ENCODE peak calls at places on chromosomes 6 and 20, in nine cellular contexts. One of them, this sample, is unnamed.

GRCh38 chr6:78746457-78746856 is 120.9 kb upstream of the IRAK1BP1 start:
- DNase-seq in HL-60: no peak
- DNase-seq in fibroblast of lung: peak; percentile 75
- DNase-seq in left ventricle myocardium inferior: no peak
- DNase-seq in WERI-Rb-1: no peak
- DNase-seq in heart left ventricle: no peak
- DNase-seq in mucosa of descending colon: no peak
- DNase-seq in fibroblast of the aortic adventitia: peak; percentile 86
- DNase-seq in brain microvascular endothelial cell: no peak
- DNase-seq in this sample: no peak

GRCh38 chr20:38601216-38602184 is at the start of gene ARHGAP40:
- DNase-seq in HL-60: no peak
- DNase-seq in fibroblast of lung: peak; percentile 53
- DNase-seq in left ventricle myocardium inferior: no peak
- DNase-seq in WERI-Rb-1: peak; percentile 29
- DNase-seq in heart left ventricle: no peak
- DNase-seq in mucosa of descending colon: no peak
- DNase-seq in fibroblast of the aortic adventitia: no peak
- DNase-seq in brain microvascular endothelial cell: no peak
- DNase-seq in this sample: no peak

GRCh38 chr20:39885975-39886649 is 802.9 kb downstream of the MAFB start:
- DNase-seq in HL-60: peak; percentile 6
- DNase-seq in fibroblast of lung: peak; percentile 90
- DNase-seq in left ventricle myocardium inferior: peak; percentile 70
- DNase-seq in WERI-Rb-1: peak; percentile 25
- DNase-seq in heart left ventricle: peak; percentile 54
- DNase-seq in mucosa of descending colon: peak; percentile 41
- DNase-seq in fibroblast of the aortic adventitia: peak; percentile 73
- DNase-seq in brain microvascular endothelial cell: peak; percentile 91
- DNase-seq in this sample: peak; percentile 54

GRCh38 chr20:32823078-32823477 is 3.3 kb downstream of the MAPRE1 start:
- DNase-seq in HL-60: peak; percentile 59
- DNase-seq in fibroblast of lung: peak; percentile 83
- DNase-seq in left ventricle myocardium inferior: no peak
- DNase-seq in WERI-Rb-1: peak; percentile 66
- DNase-seq in heart left ventricle: no peak
- DNase-seq in mucosa of descending colon: no peak
- DNase-seq in fibroblast of the aortic adventitia: peak; percentile 77
- DNase-seq in brain microvascular endothelial cell: peak; percentile 68
- DNase-seq in this sample: no peak

GRCh38 chr20:63750807-63751470 is 11.4 kb downstream of the SLC2A4RG start:
- DNase-seq in HL-60: no peak
- DNase-seq in fibroblast of lung: no peak
- DNase-seq in left ventricle myocardium inferior: no peak
- DNase-seq in WERI-Rb-1: no peak
- DNase-seq in heart left ventricle: peak; percentile 18
- DNase-seq in mucosa of descending colon: no peak
- DNase-seq in fibroblast of the aortic adventitia: no peak
- DNase-seq in brain microvascular endothelial cell: no peak
- DNase-seq in this sample: no peak

GRCh38 chr20:36339646-36340592 is 33.8 kb downstream of the DLGAP4 start:
- DNase-seq in HL-60: no peak
- DNase-seq in fibroblast of lung: no peak
- DNase-seq in left ventricle myocardium inferior: no peak
- DNase-seq in WERI-Rb-1: no peak
- DNase-seq in heart left ventricle: no peak
- DNase-seq in mucosa of descending colon: no peak
- DNase-seq in fibroblast of the aortic adventitia: no peak
- DNase-seq in brain microvascular endothelial cell: no peak
- DNase-seq in this sample: no peak

GRCh38 chr6:137086031-137086430 is 41.3 kb upstream of the IL20RA start:
- DNase-seq in HL-60: no peak
- DNase-seq in fibroblast of lung: no peak
- DNase-seq in left ventricle myocardium inferior: no peak
- DNase-seq in WERI-Rb-1: no peak
- DNase-seq in heart left ventricle: no peak
- DNase-seq in mucosa of descending colon: no peak
- DNase-seq in fibroblast of the aortic adventitia: no peak
- DNase-seq in brain microvascular endothelial cell: no peak
- DNase-seq in this sample: no peak

GRCh38 chr20:57698191-57698866 is 11.5 kb downstream of the PMEPA1 start:
- DNase-seq in HL-60: no peak
- DNase-seq in fibroblast of lung: peak; percentile 100
- DNase-seq in left ventricle myocardium inferior: no peak
- DNase-seq in WERI-Rb-1: no peak
- DNase-seq in heart left ventricle: no peak
- DNase-seq in mucosa of descending colon: peak; percentile 62
- DNase-seq in fibroblast of the aortic adventitia: peak; percentile 95
- DNase-seq in brain microvascular endothelial cell: peak; percentile 98
- DNase-seq in this sample: peak; percentile 81

GRCh38 chr6:30411515-30412207 is 66.7 kb downstream of the RPP21 start:
- DNase-seq in HL-60: peak; percentile 4
- DNase-seq in fibroblast of lung: peak; percentile 30
- DNase-seq in left ventricle myocardium inferior: peak; percentile 38
- DNase-seq in WERI-Rb-1: peak; percentile 92
- DNase-seq in heart left ventricle: peak; percentile 38
- DNase-seq in mucosa of descending colon: peak; percentile 70
- DNase-seq in fibroblast of the aortic adventitia: peak; percentile 39
- DNase-seq in brain microvascular endothelial cell: peak; percentile 38
- DNase-seq in this sample: peak; percentile 43

GRCh38 chr6:150336299-150336698 is 32.5 kb upstream of the IYD start:
- DNase-seq in HL-60: no peak
- DNase-seq in fibroblast of lung: peak; percentile 91
- DNase-seq in left ventricle myocardium inferior: no peak
- DNase-seq in WERI-Rb-1: no peak
- DNase-seq in heart left ventricle: no peak
- DNase-seq in mucosa of descending colon: no peak
- DNase-seq in fibroblast of the aortic adventitia: peak; percentile 37
- DNase-seq in brain microvascular endothelial cell: peak; percentile 17
- DNase-seq in this sample: peak; percentile 30

DNA sequence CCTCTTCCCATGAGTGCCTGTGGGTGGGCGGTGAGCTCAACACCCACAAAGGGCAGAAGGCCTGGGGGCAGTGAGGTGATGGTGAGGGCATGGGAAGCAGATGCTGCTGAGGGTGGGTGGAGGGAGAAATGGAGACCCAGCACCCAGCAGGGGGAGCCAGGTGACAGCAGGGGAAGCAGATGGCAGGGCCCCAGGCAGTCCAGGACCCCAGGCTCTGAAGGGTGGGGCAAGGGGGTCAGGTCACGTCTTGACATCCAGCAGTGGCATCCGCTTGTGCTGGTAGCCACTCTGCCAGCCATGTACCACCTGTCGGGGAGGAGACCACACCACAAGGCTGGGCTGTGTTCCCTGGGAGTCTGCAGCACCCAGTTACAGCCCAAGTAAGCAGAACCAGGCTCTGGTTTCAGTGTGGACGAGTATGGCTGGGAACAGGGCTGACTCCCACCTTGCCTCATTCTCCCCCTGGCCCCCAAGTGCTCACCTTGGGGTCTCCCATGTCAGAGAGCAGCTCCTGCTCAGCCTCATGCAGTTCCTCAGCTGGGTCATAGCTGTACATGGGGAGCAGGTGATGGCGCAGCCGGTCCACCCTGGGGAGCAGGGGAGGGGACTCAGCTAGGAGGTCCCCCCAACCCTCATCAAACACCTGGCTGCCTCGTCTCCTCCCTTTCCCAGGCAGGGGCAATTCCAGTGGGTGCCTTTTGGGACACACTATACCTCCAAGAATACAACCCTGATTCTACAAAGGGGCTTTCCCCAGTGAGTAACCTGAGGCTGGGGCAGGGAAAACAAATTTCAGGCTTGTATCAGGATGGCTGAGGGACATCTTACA is 2.0 kb downstream of the SMIM29 start:
- DNase-seq in HL-60: no peak
- DNase-seq in fibroblast of lung: no peak
- DNase-seq in left ventricle myocardium inferior: no peak
- DNase-seq in WERI-Rb-1: peak; percentile 98
- DNase-seq in heart left ventricle: no peak
- DNase-seq in mucosa of descending colon: no peak
- DNase-seq in fibroblast of the aortic adventitia: no peak
- DNase-seq in brain microvascular endothelial cell: peak; percentile 28
- DNase-seq in this sample: peak; percentile 42
- TF ChIP-seq CTCF in HL-60: peak; percentile 29
- TF ChIP-seq CTCF in fibroblast of lung: peak; percentile 41
- TF ChIP-seq CTCF in left ventricle myocardium inferior: peak; percentile 57
- TF ChIP-seq CTCF in WERI-Rb-1: peak; percentile 98
- TF ChIP-seq CTCF in heart left ventricle: peak; percentile 33
- TF ChIP-seq CTCF in mucosa of descending colon: no peak
- TF ChIP-seq CTCF in fibroblast of the aortic adventitia: peak; percentile 45
- TF ChIP-seq CTCF in brain microvascular endothelial cell: peak; percentile 80
- TF ChIP-seq CTCF in this sample: no peak

DNA sequence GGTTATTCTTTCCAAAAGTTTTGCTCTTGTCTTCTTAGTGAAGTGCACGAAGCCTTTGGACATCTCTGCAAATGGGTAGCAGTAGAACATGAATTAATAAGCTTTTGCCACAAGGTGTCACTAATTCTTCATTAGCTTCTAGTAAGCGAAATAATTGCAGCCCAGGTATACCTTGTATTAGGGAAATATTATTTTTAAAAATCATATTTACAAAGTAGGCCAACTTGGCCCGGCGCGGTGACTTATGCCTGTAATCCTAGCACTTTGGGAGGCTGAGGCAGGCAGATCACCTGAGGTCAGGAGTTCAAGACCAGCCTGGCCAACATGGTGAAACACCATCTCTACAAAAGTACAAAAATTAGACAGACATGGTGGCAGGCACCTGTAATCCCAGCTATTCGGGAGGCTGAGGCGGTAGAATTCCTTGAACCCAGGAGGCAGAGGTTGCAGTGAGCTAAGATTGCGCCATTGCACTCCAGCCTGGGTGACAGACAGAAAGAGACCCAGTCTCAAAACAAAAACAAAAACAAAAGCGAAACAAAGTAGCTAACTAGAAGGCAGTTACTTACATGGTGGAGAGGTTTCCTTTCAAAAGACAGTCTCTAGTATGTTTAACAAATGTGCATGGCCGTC is 8.8 kb upstream of the RSPH3 start:
- DNase-seq in HL-60: peak; percentile 14
- DNase-seq in fibroblast of lung: peak; percentile 16
- DNase-seq in left ventricle myocardium inferior: no peak
- DNase-seq in WERI-Rb-1: no peak
- DNase-seq in heart left ventricle: no peak
- DNase-seq in mucosa of descending colon: no peak
- DNase-seq in fibroblast of the aortic adventitia: peak; percentile 47
- DNase-seq in brain microvascular endothelial cell: no peak
- DNase-seq in this sample: no peak
- H3K4me3 ChIP-seq in HL-60: no peak overlapping the region
- H3K4me3 ChIP-seq in fibroblast of lung: no peak overlapping the region
- H3K4me3 ChIP-seq in left ventricle myocardium inferior: no peak overlapping the region
- H3K4me3 ChIP-seq in WERI-Rb-1: no peak overlapping the region
- H3K4me3 ChIP-seq in heart left ventricle: no peak overlapping the region
- H3K4me3 ChIP-seq in mucosa of descending colon: no peak overlapping the region
- H3K4me3 ChIP-seq in fibroblast of the aortic adventitia: no peak overlapping the region
- H3K4me3 ChIP-seq in brain microvascular endothelial cell: no peak overlapping the region
- H3K4me3 ChIP-seq in this sample: no peak overlapping the region

DNA sequence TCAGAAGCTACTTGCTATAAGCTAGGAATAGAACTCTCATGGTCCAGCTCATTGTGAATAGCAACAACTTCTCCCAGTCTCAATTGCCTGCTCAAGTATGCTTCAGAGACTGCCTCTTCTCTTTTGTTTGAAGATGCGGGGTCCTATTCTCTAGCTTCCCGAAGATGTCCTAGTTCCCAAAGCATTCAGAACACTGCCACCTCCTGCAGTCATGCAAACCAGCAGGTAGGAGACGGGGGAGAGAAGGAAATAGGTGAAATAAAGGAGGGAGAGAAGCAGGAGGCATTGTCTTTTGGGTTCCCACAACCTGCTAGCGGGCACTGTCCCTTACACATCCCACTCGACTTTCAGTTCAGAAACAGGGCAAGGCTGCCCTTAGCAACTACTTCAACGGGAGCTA is 61.7 kb upstream of the ATXN1 start:
- DNase-seq in HL-60: no peak
- DNase-seq in fibroblast of lung: no peak
- DNase-seq in left ventricle myocardium inferior: no peak
- DNase-seq in WERI-Rb-1: no peak
- DNase-seq in heart left ventricle: no peak
- DNase-seq in mucosa of descending colon: no peak
- DNase-seq in fibroblast of the aortic adventitia: no peak
- DNase-seq in brain microvascular endothelial cell: no peak
- DNase-seq in this sample: no peak
- TF ChIP-seq CTCF in HL-60: no peak
- TF ChIP-seq CTCF in fibroblast of lung: no peak
- TF ChIP-seq CTCF in left ventricle myocardium inferior: no peak
- TF ChIP-seq CTCF in WERI-Rb-1: no peak
- TF ChIP-seq CTCF in heart left ventricle: no peak
- TF ChIP-seq CTCF in mucosa of descending colon: no peak
- TF ChIP-seq CTCF in fibroblast of the aortic adventitia: no peak
- TF ChIP-seq CTCF in brain microvascular endothelial cell: no peak
- TF ChIP-seq CTCF in this sample: no peak

GRCh38 chr6:26270903-26271639 is 93.9 kb upstream of the BTN3A2 start:
- DNase-seq in HL-60: no peak
- DNase-seq in fibroblast of lung: peak; percentile 86
- DNase-seq in left ventricle myocardium inferior: peak; percentile 17
- DNase-seq in WERI-Rb-1: no peak
- DNase-seq in heart left ventricle: no peak
- DNase-seq in mucosa of descending colon: peak; percentile 66
- DNase-seq in fibroblast of the aortic adventitia: peak; percentile 93
- DNase-seq in brain microvascular endothelial cell: peak; percentile 85
- DNase-seq in this sample: peak; percentile 91
- H3K4me3 ChIP-seq in HL-60: no peak overlapping the region
- H3K4me3 ChIP-seq in fibroblast of lung: peak overlapping the region; percentile 66
- H3K4me3 ChIP-seq in left ventricle myocardium inferior: peak overlapping the region; percentile 62
- H3K4me3 ChIP-seq in WERI-Rb-1: no peak overlapping the region
- H3K4me3 ChIP-seq in heart left ventricle: peak overlapping the region; percentile 52
- H3K4me3 ChIP-seq in mucosa of descending colon: no peak overlapping the region
- H3K4me3 ChIP-seq in fibroblast of the aortic adventitia: peak overlapping the region; percentile 66
- H3K4me3 ChIP-seq in brain microvascular endothelial cell: peak overlapping the region; percentile 75
- H3K4me3 ChIP-seq in this sample: peak overlapping the region; percentile 37